ENCODE peak calls at places on chromosomes 1 and 21, in four cellular contexts. C is hepatocyte, T is HCT116, S is PC-3. A is an unnamed sample.

GRCh38 chr1:2098301-2098698 is 48.1 kb downstream of the PRKCZ start:
- DNase-seq in C (peak), T (no peak), S (no peak), A (no peak)

GRCh38 chr1:82503805-82504204 is 703.1 kb downstream of the ADGRL2 start:
- DNase-seq in C (no peak), T (no peak), S (no peak), A (no peak)

GRCh38 chr1:11729498-11730428 is 6.2 kb upstream of the AGTRAP start:
- DNase-seq in C (peak), T (no peak), S (no peak), A (no peak)

GRCh38 chr21:20276377-20276776 is 721.8 kb upstream of the NCAM2 start:
- DNase-seq in C (no peak), T (no peak), S (no peak), A (no peak)

GRCh38 chr1:99820546-99820945 is 29.6 kb upstream of the AGL start:
- DNase-seq in C (no peak), T (no peak), S (no peak), A (no peak)

GRCh38 chr1:73044241-73044640 is 761.9 kb upstream of the NEGR1 start:
- DNase-seq in C (peak), T (no peak), S (no peak), A (no peak)

GRCh38 chr1:204342310-204342709 is 17.4 kb downstream of the PLEKHA6 start:
- DNase-seq in C (no peak), T (no peak), S (peak), A (no peak)

GRCh38 chr21:8992731-8993174 is 1528.6 kb upstream of the TPTE start:
- DNase-seq in C (no peak), T (no peak), S (peak), A (no peak)

GRCh38 chr1:59669752-59670312 is 144.9 kb upstream of the HOOK1 start:
- DNase-seq in C (peak), T (no peak), S (no peak), A (no peak)

GRCh38 chr1:20665736-20666135 is 4.6 kb upstream of the DDOST start:
- DNase-seq in C (no peak), T (no peak), S (no peak), A (no peak)

GRCh38 chr1:52662645-52663313 is 29.8 kb downstream of the SHISAL2A start:
- DNase-seq in C (peak), T (peak), S (peak), A (no peak)

GRCh38 chr1:176338897-176339296 is 124.1 kb upstream of the PAPPA2 start:
- DNase-seq in C (no peak), T (no peak), S (no peak), A (no peak)

GRCh38 chr1:234533034-234533571 is 54.1 kb upstream of the TARBP1 start:
- DNase-seq in C (peak), T (no peak), S (peak), A (no peak)

GRCh38 chr1:70583522-70583921 is 172.5 kb downstream of the CTH start:
- DNase-seq in C (no peak), T (no peak), S (no peak), A (no peak)

GRCh38 chr1:118918230-118918939 is 69.8 kb downstream of the TBX15 start:
- DNase-seq in C (no peak), T (no peak), S (no peak), A (peak)

GRCh38 chr21:34743285-34743684 is 74.5 kb downstream of the CLIC6 start:
- DNase-seq in C (no peak), T (no peak), S (peak), A (no peak)

GRCh38 chr1:100145116-100145515 is 12.2 kb downstream of the TRMT13 start:
- DNase-seq in C (no peak), T (no peak), S (no peak), A (no peak)

GRCh38 chr1:118223426-118223825 is 38.4 kb upstream of the SPAG17 start:
- DNase-seq in C (peak), T (no peak), S (peak), A (peak)

GRCh38 chr1:164930833-164931232 is 371.8 kb downstream of the PBX1 start:
- DNase-seq in C (no peak), T (no peak), S (no peak), A (no peak)

GRCh38 chr1:45785583-45785982 is 17.8 kb upstream of the MAST2 start:
- DNase-seq in C (no peak), T (no peak), S (no peak), A (peak)

GRCh38 chr1:93344886-93345632 is 648 bp upstream of the DR1 start:
- DNase-seq in C (no peak), T (no peak), S (peak), A (no peak)

GRCh38 chr1:7663451-7664146 is 107.5 kb upstream of the VAMP3 start:
- DNase-seq in C (no peak), T (no peak), S (no peak), A (no peak)

GRCh38 chr1:179311149-179311700 is 17.6 kb downstream of the SOAT1 start:
- DNase-seq in C (no peak), T (no peak), S (no peak), A (no peak)

GRCh38 chr1:147264158-147264768 is 21.8 kb downstream of the CHD1L start:
- DNase-seq in C (no peak), T (no peak), S (peak), A (no peak)

GRCh38 chr1:218292515-218292914 is 7.4 kb downstream of the RRP15 start:
- DNase-seq in C (no peak), T (no peak), S (no peak), A (no peak)

GRCh38 chr1:117327008-117327407 is 40.2 kb upstream of the MAN1A2 start:
- DNase-seq in C (no peak), T (no peak), S (no peak), A (no peak)

GRCh38 chr1:235012436-235013210 is 116.0 kb downstream of the TOMM20 start:
- DNase-seq in C (no peak), T (no peak), S (no peak), A (no peak)

GRCh38 chr1:208189183-208189582 is 55.0 kb downstream of the PLXNA2 start:
- DNase-seq in C (no peak), T (no peak), S (peak), A (peak)
- TF ChIP-seq EZH2phosphoT487 in C (no peak), T (no peak), S (no peak), A (no peak)

GRCh38 chr1:214280386-214281029 is 451 bp upstream of the SMYD2 start:
- DNase-seq in C (peak), T (no peak), S (peak), A (no peak)

GRCh38 chr1:214285622-214286440 is 4.9 kb downstream of the SMYD2 start:
- DNase-seq in C (no peak), T (no peak), S (no peak), A (peak)

GRCh38 chr1:214281902-214282695 is 1.1 kb downstream of the SMYD2 start:
- DNase-seq in C (peak), T (peak), S (peak), A (peak)

GRCh38 chr1:214281030-214281901 is at the start of gene SMYD2:
- DNase-seq in C (peak), T (peak), S (peak), A (peak)

DNA sequence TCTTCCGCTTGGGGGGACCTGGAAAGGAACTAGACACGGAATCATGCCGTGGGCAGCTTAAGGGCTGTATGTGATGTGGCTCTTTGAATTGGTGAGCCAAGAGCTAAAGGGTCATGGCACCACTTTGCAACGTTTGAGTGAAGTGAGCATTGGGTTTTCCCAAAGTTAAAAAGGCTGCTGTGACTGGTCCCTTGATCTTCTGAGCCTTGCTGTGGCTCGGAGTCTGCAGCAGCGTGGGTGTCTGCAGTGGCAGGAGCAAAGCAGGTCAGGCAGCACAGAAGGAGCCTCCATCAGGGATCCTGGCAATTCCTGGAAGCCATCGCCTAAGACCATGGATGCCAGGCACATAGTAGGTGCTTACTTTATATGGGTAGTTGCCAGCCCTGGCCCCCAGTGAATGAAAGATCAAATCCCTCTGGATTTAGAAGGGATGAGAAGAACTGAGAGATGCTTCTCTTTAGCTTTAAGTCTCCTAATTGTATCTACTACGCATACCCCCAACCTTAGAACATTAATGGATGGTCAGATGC is 1.8 kb downstream of the SMYD2 start:
- DNase-seq in C (no peak), T (no peak), S (no peak), A (no peak)
- H3K4me3 ChIP-seq in C (no peak), T (peak), S (peak), A (no peak)

GRCh38 chr1:148354284-148354869 is 128.7 kb downstream of the PPIAL4G start:
- DNase-seq in C (no peak), T (no peak), S (no peak), A (no peak)
- TF ChIP-seq EZH2 in C (peak), T (no peak), S (no peak), A (no peak)

GRCh38 chr21:17903029-17903806 is 84.1 kb upstream of the C21orf91 start:
- DNase-seq in C (peak), T (no peak), S (peak), A (peak)

GRCh38 chr21:17901458-17902092 is 82.4 kb upstream of the C21orf91 start:
- DNase-seq in C (no peak), T (no peak), S (peak), A (no peak)

GRCh38 chr21:17900990-17901385 is 81.8 kb upstream of the C21orf91 start:
- DNase-seq in C (no peak), T (no peak), S (no peak), A (no peak)

GRCh38 chr21:17903929-17904639 is 84.9 kb upstream of the C21orf91 start:
- DNase-seq in C (no peak), T (no peak), S (no peak), A (no peak)

GRCh38 chr21:17900281-17900989 is 81.3 kb upstream of the C21orf91 start:
- DNase-seq in C (no peak), T (no peak), S (no peak), A (no peak)
- TF ChIP-seq EZH2phosphoT487 in C (no peak), T (no peak), S (no peak), A (no peak)

GRCh38 chr1:161357073-161357472 is 10.6 kb downstream of the CFAP126 start:
- DNase-seq in C (no peak), T (no peak), S (peak), A (no peak)
- H3K4me3 ChIP-seq in C (no peak), T (no peak), S (no peak), A (no peak)

GRCh38 chr1:220894924-220895256 is 15.6 kb downstream of the HLX start:
- DNase-seq in C (no peak), T (no peak), S (no peak), A (no peak)
- TF ChIP-seq EZH2 in C (no peak), T (no peak), S (no peak), A (no peak)

DNA sequence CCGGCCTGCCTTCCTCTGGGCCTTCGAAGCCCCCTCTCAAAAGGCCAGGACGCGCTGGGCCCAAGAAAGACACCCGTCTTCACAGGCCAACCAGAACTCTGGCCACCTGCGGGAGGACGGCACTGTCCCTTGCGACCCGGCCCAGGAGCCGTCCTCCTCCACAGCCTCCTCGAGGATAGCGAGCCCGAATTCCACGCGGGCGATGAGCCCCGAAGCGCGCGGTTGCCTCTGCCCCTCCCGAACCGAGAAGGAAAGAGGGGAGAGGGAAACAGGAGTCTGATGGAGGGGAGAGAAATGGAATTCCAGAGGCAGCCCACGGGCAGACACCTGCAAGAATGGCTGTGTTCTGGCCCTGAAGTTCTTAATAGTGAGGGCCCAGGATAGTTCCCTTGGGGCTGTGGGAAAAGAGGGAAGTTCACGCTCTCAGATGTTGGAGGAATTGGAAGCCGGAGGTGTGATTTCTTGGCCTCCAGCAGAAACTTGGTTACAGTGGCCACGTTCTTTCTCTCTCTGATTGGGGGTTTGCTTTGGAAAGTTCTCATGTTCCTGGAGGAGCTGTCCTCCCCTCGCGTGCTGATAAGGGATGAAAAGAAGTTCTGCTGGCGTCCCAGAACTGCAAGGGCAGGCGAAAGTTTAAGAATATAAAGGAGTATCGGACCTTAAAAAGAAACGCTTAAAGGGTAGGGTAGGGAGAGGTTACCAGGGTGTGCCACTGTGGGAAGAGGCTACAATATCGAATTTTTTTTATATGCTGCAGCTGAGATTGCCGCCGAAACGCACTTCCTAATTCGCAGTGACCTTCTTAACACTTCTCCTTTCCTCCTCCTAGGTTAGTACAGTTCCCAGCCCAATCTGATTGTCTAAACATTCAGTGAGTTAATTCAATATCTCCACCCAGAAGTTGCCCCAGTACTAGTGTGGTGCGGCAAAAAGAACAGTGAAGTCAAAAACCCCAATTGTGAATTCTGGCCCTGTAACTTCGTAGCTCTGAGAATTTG is 5.8 kb upstream of the SLC44A5 start:
- DNase-seq in C (peak), T (no peak), S (no peak), A (no peak)
- TF ChIP-seq EZH2phosphoT487 in C (no peak), T (no peak), S (no peak), A (no peak)

GRCh38 chr1:28241633-28242241 is 5.8 kb downstream of the ATP5IF1 start:
- DNase-seq in C (no peak), T (no peak), S (no peak), A (no peak)
- H3K4me3 ChIP-seq in C (no peak), T (no peak), S (no peak), A (no peak)

GRCh38 chr1:178093958-178094751 is at the start of gene RASAL2:
- DNase-seq in C (peak), T (no peak), S (peak), A (peak)
- TF ChIP-seq EZH2 in C (no peak), T (no peak), S (no peak), A (no peak)